ENCODE peak calls at places on chromosome X, in four cellular contexts. One of them, this sample, is unnamed.

GRCh38 chrX:136525738-136526606 is 6.0 kb upstream of the VGLL1 start:
- DNase-seq in iris pigment epithelial cell: peak; percentile 87
- DNase-seq in AG04449: peak; percentile 61
- DNase-seq in activated CD4-positive, alpha-beta T cell treated with anti-CD3 and anti-CD28 coated beads, Interleukin-2, amount 50 U/mL, for 24 hours: no peak
- DNase-seq in this sample: no peak

GRCh38 chrX:20224814-20225487 is 41.8 kb downstream of the RPS6KA3 start:
- DNase-seq in activated CD4-positive, alpha-beta T cell treated with anti-CD3 and anti-CD28 coated beads, Interleukin-2, amount 50 U/mL, for 24 hours: no peak
- DNase-seq in AG04449: no peak
- DNase-seq in iris pigment epithelial cell: peak; percentile 47
- DNase-seq in this sample: no peak

GRCh38 chrX:53287493-53288138 is 6.2 kb upstream of the IQSEC2 start:
- DNase-seq in activated CD4-positive, alpha-beta T cell treated with anti-CD3 and anti-CD28 coated beads, Interleukin-2, amount 50 U/mL, for 24 hours: no peak
- DNase-seq in AG04449: no peak
- DNase-seq in iris pigment epithelial cell: peak; percentile 53
- DNase-seq in this sample: no peak

GRCh38 chrX:150544222-150544787 is 24.1 kb upstream of the MTM1 start:
- DNase-seq in AG04449: no peak
- DNase-seq in iris pigment epithelial cell: no peak
- DNase-seq in activated CD4-positive, alpha-beta T cell treated with anti-CD3 and anti-CD28 coated beads, Interleukin-2, amount 50 U/mL, for 24 hours: no peak
- DNase-seq in this sample: peak; percentile 41

GRCh38 chrX:17818729-17819128 is 42.4 kb downstream of the RAI2 start:
- DNase-seq in activated CD4-positive, alpha-beta T cell treated with anti-CD3 and anti-CD28 coated beads, Interleukin-2, amount 50 U/mL, for 24 hours: no peak
- DNase-seq in AG04449: no peak
- DNase-seq in iris pigment epithelial cell: no peak
- DNase-seq in this sample: no peak

GRCh38 chrX:115289465-115289864 is at the start of gene LUZP4:
- DNase-seq in iris pigment epithelial cell: no peak
- DNase-seq in activated CD4-positive, alpha-beta T cell treated with anti-CD3 and anti-CD28 coated beads, Interleukin-2, amount 50 U/mL, for 24 hours: no peak
- DNase-seq in AG04449: no peak
- DNase-seq in this sample: no peak

GRCh38 chrX:46324166-46324565 is 221.1 kb downstream of the ZNF674 start:
- DNase-seq in activated CD4-positive, alpha-beta T cell treated with anti-CD3 and anti-CD28 coated beads, Interleukin-2, amount 50 U/mL, for 24 hours: no peak
- DNase-seq in iris pigment epithelial cell: no peak
- DNase-seq in AG04449: no peak
- DNase-seq in this sample: no peak

GRCh38 chrX:44344194-44344593 is 722 bp upstream of the EFHC2 start:
- DNase-seq in iris pigment epithelial cell: no peak
- DNase-seq in AG04449: no peak
- DNase-seq in activated CD4-positive, alpha-beta T cell treated with anti-CD3 and anti-CD28 coated beads, Interleukin-2, amount 50 U/mL, for 24 hours: peak; percentile 14
- DNase-seq in this sample: no peak

GRCh38 chrX:70479197-70479969 is 34.7 kb downstream of the DLG3 start:
- DNase-seq in AG04449: peak; percentile 16
- DNase-seq in activated CD4-positive, alpha-beta T cell treated with anti-CD3 and anti-CD28 coated beads, Interleukin-2, amount 50 U/mL, for 24 hours: no peak
- DNase-seq in iris pigment epithelial cell: peak; percentile 77
- DNase-seq in this sample: no peak

GRCh38 chrX:57528670-57529255 is 63.0 kb upstream of the ZXDB start:
- DNase-seq in activated CD4-positive, alpha-beta T cell treated with anti-CD3 and anti-CD28 coated beads, Interleukin-2, amount 50 U/mL, for 24 hours: no peak
- DNase-seq in AG04449: no peak
- DNase-seq in iris pigment epithelial cell: no peak
- DNase-seq in this sample: peak; percentile 7

GRCh38 chrX:38845426-38845825 is 44.2 kb downstream of the MID1IP1 start:
- DNase-seq in iris pigment epithelial cell: no peak
- DNase-seq in activated CD4-positive, alpha-beta T cell treated with anti-CD3 and anti-CD28 coated beads, Interleukin-2, amount 50 U/mL, for 24 hours: no peak
- DNase-seq in AG04449: no peak
- DNase-seq in this sample: peak; percentile 28

GRCh38 chrX:132505116-132505515 is 16.3 kb upstream of the MBNL3 start:
- DNase-seq in AG04449: no peak
- DNase-seq in activated CD4-positive, alpha-beta T cell treated with anti-CD3 and anti-CD28 coated beads, Interleukin-2, amount 50 U/mL, for 24 hours: no peak
- DNase-seq in iris pigment epithelial cell: peak; percentile 23
- DNase-seq in this sample: peak; percentile 11

GRCh38 chrX:131063613-131064012 is 5.5 kb downstream of the ARHGAP36 start:
- DNase-seq in AG04449: no peak
- DNase-seq in activated CD4-positive, alpha-beta T cell treated with anti-CD3 and anti-CD28 coated beads, Interleukin-2, amount 50 U/mL, for 24 hours: no peak
- DNase-seq in iris pigment epithelial cell: no peak
- DNase-seq in this sample: peak; percentile 35

GRCh38 chrX:71475906-71476305 is 57.0 kb upstream of the OGT start:
- DNase-seq in iris pigment epithelial cell: no peak
- DNase-seq in activated CD4-positive, alpha-beta T cell treated with anti-CD3 and anti-CD28 coated beads, Interleukin-2, amount 50 U/mL, for 24 hours: no peak
- DNase-seq in AG04449: no peak
- DNase-seq in this sample: no peak

GRCh38 chrX:134542485-134542884 is 82.5 kb downstream of the HPRT1 start:
- DNase-seq in activated CD4-positive, alpha-beta T cell treated with anti-CD3 and anti-CD28 coated beads, Interleukin-2, amount 50 U/mL, for 24 hours: no peak
- DNase-seq in AG04449: no peak
- DNase-seq in iris pigment epithelial cell: peak; percentile 79
- DNase-seq in this sample: no peak

GRCh38 chrX:13666836-13667235 is 13.9 kb downstream of the TCEANC start:
- DNase-seq in activated CD4-positive, alpha-beta T cell treated with anti-CD3 and anti-CD28 coated beads, Interleukin-2, amount 50 U/mL, for 24 hours: no peak
- DNase-seq in AG04449: no peak
- DNase-seq in iris pigment epithelial cell: no peak
- DNase-seq in this sample: no peak

GRCh38 chrX:130539721-130540321 is 138.0 kb downstream of the RBMX2 start:
- DNase-seq in iris pigment epithelial cell: peak; percentile 56
- DNase-seq in AG04449: no peak
- DNase-seq in activated CD4-positive, alpha-beta T cell treated with anti-CD3 and anti-CD28 coated beads, Interleukin-2, amount 50 U/mL, for 24 hours: peak; percentile 5
- DNase-seq in this sample: peak; percentile 77

GRCh38 chrX:48626401-48627298 is 29.4 kb downstream of the WDR13 start:
- DNase-seq in activated CD4-positive, alpha-beta T cell treated with anti-CD3 and anti-CD28 coated beads, Interleukin-2, amount 50 U/mL, for 24 hours: no peak
- DNase-seq in iris pigment epithelial cell: peak; percentile 63
- DNase-seq in AG04449: no peak
- DNase-seq in this sample: no peak

GRCh38 chrX:17441965-17442364 is 67.0 kb downstream of the NHS start:
- DNase-seq in activated CD4-positive, alpha-beta T cell treated with anti-CD3 and anti-CD28 coated beads, Interleukin-2, amount 50 U/mL, for 24 hours: no peak
- DNase-seq in iris pigment epithelial cell: peak; percentile 41
- DNase-seq in AG04449: no peak
- DNase-seq in this sample: no peak

GRCh38 chrX:132407704-132408103 is 81.1 kb downstream of the MBNL3 start:
- DNase-seq in iris pigment epithelial cell: no peak
- DNase-seq in activated CD4-positive, alpha-beta T cell treated with anti-CD3 and anti-CD28 coated beads, Interleukin-2, amount 50 U/mL, for 24 hours: no peak
- DNase-seq in AG04449: no peak
- DNase-seq in this sample: peak; percentile 68

GRCh38 chrX:151870603-151871002 is 42.1 kb upstream of the MAGEA4 start:
- DNase-seq in activated CD4-positive, alpha-beta T cell treated with anti-CD3 and anti-CD28 coated beads, Interleukin-2, amount 50 U/mL, for 24 hours: no peak
- DNase-seq in iris pigment epithelial cell: peak; percentile 86
- DNase-seq in AG04449: peak; percentile 37
- DNase-seq in this sample: no peak

GRCh38 chrX:79375340-79375739 is 8.2 kb upstream of the ITM2A start:
- DNase-seq in activated CD4-positive, alpha-beta T cell treated with anti-CD3 and anti-CD28 coated beads, Interleukin-2, amount 50 U/mL, for 24 hours: no peak
- DNase-seq in AG04449: no peak
- DNase-seq in iris pigment epithelial cell: no peak
- DNase-seq in this sample: no peak

GRCh38 chrX:8075606-8076005 is 95.5 kb downstream of the VCX2 start:
- DNase-seq in activated CD4-positive, alpha-beta T cell treated with anti-CD3 and anti-CD28 coated beads, Interleukin-2, amount 50 U/mL, for 24 hours: no peak
- DNase-seq in AG04449: no peak
- DNase-seq in iris pigment epithelial cell: no peak
- DNase-seq in this sample: no peak

GRCh38 chrX:20197641-20198210 is 56.1 kb upstream of the EIF1AX start:
- DNase-seq in iris pigment epithelial cell: peak; percentile 41
- DNase-seq in AG04449: no peak
- DNase-seq in activated CD4-positive, alpha-beta T cell treated with anti-CD3 and anti-CD28 coated beads, Interleukin-2, amount 50 U/mL, for 24 hours: no peak
- DNase-seq in this sample: no peak

GRCh38 chrX:9341305-9342201 is 123.3 kb upstream of the TBL1X start:
- DNase-seq in AG04449: no peak
- DNase-seq in iris pigment epithelial cell: peak; percentile 80
- DNase-seq in activated CD4-positive, alpha-beta T cell treated with anti-CD3 and anti-CD28 coated beads, Interleukin-2, amount 50 U/mL, for 24 hours: peak; percentile 46
- DNase-seq in this sample: peak; percentile 78

GRCh38 chrX:50075630-50076349 is 125.0 kb downstream of the AKAP4 start:
- DNase-seq in iris pigment epithelial cell: no peak
- DNase-seq in AG04449: no peak
- DNase-seq in activated CD4-positive, alpha-beta T cell treated with anti-CD3 and anti-CD28 coated beads, Interleukin-2, amount 50 U/mL, for 24 hours: no peak
- DNase-seq in this sample: no peak

This sample was measured in HAP-1.